ENCODE peak calls at places on chromosomes 12 and 14, in seven cellular contexts. V is T-cell, W is small intestine, I is sciatic nerve, L is foreskin fibroblast, N is memory B cell, T is WTC11. D is an unnamed sample.
A peak's percentile ranks its signal among the peaks of the same experiment; 100 is the strongest.

GRCh38 chr12:27703720-27704452 is 6.7 kb upstream of the MRPS35 start:
- DNase-seq in V (peak; percentile 42), W (peak; percentile 86), I (peak; percentile 72), L (peak; percentile 79), N (peak; percentile 52), T (peak; percentile 85), D (peak; percentile 75)

GRCh38 chr12:5022465-5023061 is 21.1 kb upstream of the KCNA5 start:
- DNase-seq in V (no peak), W (peak; percentile 47), I (no peak), L (peak; percentile 26), N (peak; percentile 57), T (peak; percentile 67), D (no peak)

GRCh38 chr12:3117144-3117581 is 40.0 kb downstream of the TSPAN9 start:
- DNase-seq in V (no peak), W (no peak), I (no peak), L (peak; percentile 77), N (no peak), T (no peak), D (peak; percentile 70)

GRCh38 chr12:54723653-54724256 is 75.6 kb upstream of the DCD start:
- DNase-seq in V (no peak), W (peak; percentile 18), I (no peak), L (no peak), N (no peak), T (no peak), D (no peak)

GRCh38 chr14:79663453-79663852 is 547.9 kb downstream of the DIO2 start:
- DNase-seq in V (no peak), W (no peak), I (no peak), L (no peak), N (no peak), T (no peak), D (no peak)

GRCh38 chr14:69712637-69713088 is 54.3 kb upstream of the SRSF5 start:
- DNase-seq in V (no peak), W (peak; percentile 75), I (no peak), L (no peak), N (no peak), T (peak; percentile 45), D (no peak)

GRCh38 chr14:78341827-78342389 is 171.7 kb downstream of the NRXN3 start:
- DNase-seq in V (no peak), W (no peak), I (no peak), L (no peak), N (no peak), T (no peak), D (no peak)

GRCh38 chr12:104182144-104182543 is 33.4 kb upstream of the TXNRD1 start:
- DNase-seq in V (no peak), W (no peak), I (peak; percentile 79), L (peak; percentile 90), N (no peak), T (no peak), D (peak; percentile 95)

GRCh38 chr12:15855646-15856045 is 26.5 kb upstream of the STRAP start:
- DNase-seq in V (no peak), W (no peak), I (no peak), L (no peak), N (no peak), T (no peak), D (no peak)

GRCh38 chr14:39372656-39373055 is 59.6 kb downstream of the FBXO33 start:
- DNase-seq in V (no peak), W (no peak), I (no peak), L (peak; percentile 26), N (no peak), T (no peak), D (no peak)

GRCh38 chr12:63991036-63991547 is 146.6 kb downstream of the SRGAP1 start:
- DNase-seq in V (no peak), W (no peak), I (no peak), L (no peak), N (no peak), T (no peak), D (no peak)

GRCh38 chr12:49624919-49625577 is 1.7 kb downstream of the PRPF40B start:
- DNase-seq in V (no peak), W (no peak), I (no peak), L (no peak), N (no peak), T (no peak), D (no peak)

GRCh38 chr12:10191865-10192264 is 13.0 kb downstream of the TMEM52B start:
- DNase-seq in V (no peak), W (no peak), I (no peak), L (peak; percentile 47), N (no peak), T (no peak), D (peak; percentile 84)

GRCh38 chr14:93381644-93382043 is 34.7 kb downstream of the COX8C start:
- DNase-seq in V (no peak), W (no peak), I (no peak), L (no peak), N (no peak), T (no peak), D (no peak)

GRCh38 chr14:22974530-22975313 is 7.6 kb downstream of the AJUBA start:
- DNase-seq in V (no peak), W (no peak), I (no peak), L (no peak), N (no peak), T (no peak), D (no peak)